ENCODE peak calls at places on chromosomes 11 and 22, in seven cellular contexts. One of them, this sample, is unnamed.

GRCh38 chr11:70203749-70204465 is 811 bp downstream of the FADD start:
- DNase-seq in NCI-H1105: no peak
- DNase-seq in astrocyte of the spinal cord: peak
- DNase-seq in neural crest cell: peak
- DNase-seq in Peyer's patch: peak
- DNase-seq in caudate nucleus: no peak
- DNase-seq in HuH-7.5: no peak
- DNase-seq in this sample: no peak

GRCh38 chr11:46114961-46115360 is 6.3 kb downstream of the PHF21A start:
- DNase-seq in NCI-H1105: no peak
- DNase-seq in astrocyte of the spinal cord: no peak
- DNase-seq in neural crest cell: no peak
- DNase-seq in Peyer's patch: no peak
- DNase-seq in caudate nucleus: no peak
- DNase-seq in HuH-7.5: no peak
- DNase-seq in this sample: no peak

GRCh38 chr11:73192272-73192671 is 25.8 kb upstream of the P2RY2 start:
- DNase-seq in NCI-H1105: no peak
- DNase-seq in astrocyte of the spinal cord: no peak
- DNase-seq in neural crest cell: no peak
- DNase-seq in Peyer's patch: peak
- DNase-seq in caudate nucleus: no peak
- DNase-seq in HuH-7.5: no peak
- DNase-seq in this sample: peak

GRCh38 chr22:36528336-36528735 is 630 bp downstream of the EIF3D start:
- DNase-seq in NCI-H1105: no peak
- DNase-seq in astrocyte of the spinal cord: peak
- DNase-seq in neural crest cell: no peak
- DNase-seq in Peyer's patch: no peak
- DNase-seq in caudate nucleus: no peak
- DNase-seq in HuH-7.5: no peak
- DNase-seq in this sample: no peak

GRCh38 chr11:65366340-65366773 is 11.8 kb downstream of the TIGD3 start:
- DNase-seq in NCI-H1105: peak
- DNase-seq in astrocyte of the spinal cord: peak
- DNase-seq in neural crest cell: no peak
- DNase-seq in Peyer's patch: no peak
- DNase-seq in caudate nucleus: no peak
- DNase-seq in HuH-7.5: peak
- DNase-seq in this sample: no peak

GRCh38 chr11:71302534-71302909 is 50.1 kb upstream of the SHANK2 start:
- DNase-seq in NCI-H1105: no peak
- DNase-seq in astrocyte of the spinal cord: no peak
- DNase-seq in neural crest cell: no peak
- DNase-seq in Peyer's patch: no peak
- DNase-seq in caudate nucleus: no peak
- DNase-seq in HuH-7.5: no peak
- DNase-seq in this sample: no peak

GRCh38 chr22:35454416-35455054 is 54.6 kb downstream of the MCM5 start:
- DNase-seq in NCI-H1105: no peak
- DNase-seq in astrocyte of the spinal cord: no peak
- DNase-seq in neural crest cell: no peak
- DNase-seq in Peyer's patch: no peak
- DNase-seq in caudate nucleus: no peak
- DNase-seq in HuH-7.5: no peak
- DNase-seq in this sample: no peak

GRCh38 chr22:39954584-39955055 is 5.6 kb upstream of the TMA7B start:
- DNase-seq in NCI-H1105: no peak
- DNase-seq in astrocyte of the spinal cord: peak
- DNase-seq in neural crest cell: no peak
- DNase-seq in Peyer's patch: no peak
- DNase-seq in caudate nucleus: no peak
- DNase-seq in HuH-7.5: no peak
- DNase-seq in this sample: no peak

GRCh38 chr22:27192135-27192900 is 534.9 kb downstream of the MIAT start:
- DNase-seq in NCI-H1105: no peak
- DNase-seq in astrocyte of the spinal cord: no peak
- DNase-seq in neural crest cell: no peak
- DNase-seq in Peyer's patch: no peak
- DNase-seq in caudate nucleus: no peak
- DNase-seq in HuH-7.5: no peak
- DNase-seq in this sample: no peak

GRCh38 chr11:7639643-7640025 is 33.7 kb downstream of the CYB5R2 start:
- DNase-seq in NCI-H1105: no peak
- DNase-seq in astrocyte of the spinal cord: no peak
- DNase-seq in neural crest cell: no peak
- DNase-seq in Peyer's patch: peak
- DNase-seq in caudate nucleus: no peak
- DNase-seq in HuH-7.5: no peak
- DNase-seq in this sample: peak

GRCh38 chr22:38403806-38404205 is 51.2 kb downstream of the KCNJ4 start:
- DNase-seq in NCI-H1105: no peak
- DNase-seq in astrocyte of the spinal cord: no peak
- DNase-seq in neural crest cell: no peak
- DNase-seq in Peyer's patch: no peak
- DNase-seq in caudate nucleus: no peak
- DNase-seq in HuH-7.5: peak
- DNase-seq in this sample: peak

GRCh38 chr11:6319001-6319878 is 1.1 kb downstream of the CAVIN3 start:
- DNase-seq in NCI-H1105: no peak
- DNase-seq in astrocyte of the spinal cord: peak
- DNase-seq in neural crest cell: peak
- DNase-seq in Peyer's patch: peak
- DNase-seq in caudate nucleus: no peak
- DNase-seq in HuH-7.5: no peak
- DNase-seq in this sample: peak

GRCh38 chr11:79026803-79027445 is 413.9 kb downstream of the TENM4 start:
- DNase-seq in NCI-H1105: no peak
- DNase-seq in astrocyte of the spinal cord: peak
- DNase-seq in neural crest cell: no peak
- DNase-seq in Peyer's patch: no peak
- DNase-seq in caudate nucleus: no peak
- DNase-seq in HuH-7.5: no peak
- DNase-seq in this sample: no peak

GRCh38 chr22:40002935-40003715 is 8.4 kb downstream of the FAM83F start:
- DNase-seq in NCI-H1105: no peak
- DNase-seq in astrocyte of the spinal cord: no peak
- DNase-seq in neural crest cell: no peak
- DNase-seq in Peyer's patch: peak
- DNase-seq in caudate nucleus: no peak
- DNase-seq in HuH-7.5: no peak
- DNase-seq in this sample: no peak

GRCh38 chr11:45045692-45046471 is 95.2 kb upstream of the TP53I11 start:
- DNase-seq in NCI-H1105: no peak
- DNase-seq in astrocyte of the spinal cord: peak
- DNase-seq in neural crest cell: no peak
- DNase-seq in Peyer's patch: no peak
- DNase-seq in caudate nucleus: no peak
- DNase-seq in HuH-7.5: no peak
- DNase-seq in this sample: peak

GRCh38 chr11:36890280-36890679 is 292.2 kb upstream of the RAG2 start:
- DNase-seq in NCI-H1105: no peak
- DNase-seq in astrocyte of the spinal cord: no peak
- DNase-seq in neural crest cell: no peak
- DNase-seq in Peyer's patch: no peak
- DNase-seq in caudate nucleus: no peak
- DNase-seq in HuH-7.5: no peak
- DNase-seq in this sample: no peak

GRCh38 chr11:3130269-3131071 is 34.6 kb downstream of the OSBPL5 start:
- DNase-seq in NCI-H1105: peak
- DNase-seq in astrocyte of the spinal cord: no peak
- DNase-seq in neural crest cell: no peak
- DNase-seq in Peyer's patch: peak
- DNase-seq in caudate nucleus: no peak
- DNase-seq in HuH-7.5: no peak
- DNase-seq in this sample: peak

GRCh38 chr11:10612217-10612862 is 43.9 kb upstream of the LYVE1 start:
- DNase-seq in NCI-H1105: no peak
- DNase-seq in astrocyte of the spinal cord: no peak
- DNase-seq in neural crest cell: no peak
- DNase-seq in Peyer's patch: no peak
- DNase-seq in caudate nucleus: no peak
- DNase-seq in HuH-7.5: no peak
- DNase-seq in this sample: no peak

GRCh38 chr22:44329179-44329796 is 16.5 kb upstream of the SHISAL1 start:
- DNase-seq in NCI-H1105: no peak
- DNase-seq in astrocyte of the spinal cord: no peak
- DNase-seq in neural crest cell: no peak
- DNase-seq in Peyer's patch: no peak
- DNase-seq in caudate nucleus: no peak
- DNase-seq in HuH-7.5: no peak
- DNase-seq in this sample: no peak

GRCh38 chr11:47330002-47330911 is 22.2 kb downstream of the MYBPC3 start:
- DNase-seq in NCI-H1105: no peak
- DNase-seq in astrocyte of the spinal cord: peak
- DNase-seq in neural crest cell: no peak
- DNase-seq in Peyer's patch: no peak
- DNase-seq in caudate nucleus: no peak
- DNase-seq in HuH-7.5: no peak
- DNase-seq in this sample: no peak

GRCh38 chr22:20777420-20778177 is 3.7 kb downstream of the SERPIND1 start:
- DNase-seq in NCI-H1105: peak
- DNase-seq in astrocyte of the spinal cord: peak
- DNase-seq in neural crest cell: no peak
- DNase-seq in Peyer's patch: no peak
- DNase-seq in caudate nucleus: no peak
- DNase-seq in HuH-7.5: peak
- DNase-seq in this sample: peak

GRCh38 chr22:20725987-20726558 is 47.8 kb upstream of the SERPIND1 start:
- DNase-seq in NCI-H1105: no peak
- DNase-seq in astrocyte of the spinal cord: no peak
- DNase-seq in neural crest cell: no peak
- DNase-seq in Peyer's patch: no peak
- DNase-seq in caudate nucleus: no peak
- DNase-seq in HuH-7.5: no peak
- DNase-seq in this sample: no peak

GRCh38 chr11:73274722-73275380 is 2.7 kb downstream of the P2RY6 start:
- DNase-seq in NCI-H1105: no peak
- DNase-seq in astrocyte of the spinal cord: no peak
- DNase-seq in neural crest cell: no peak
- DNase-seq in Peyer's patch: peak
- DNase-seq in caudate nucleus: no peak
- DNase-seq in HuH-7.5: no peak
- DNase-seq in this sample: no peak

GRCh38 chr11:66555416-66555815 is 8.7 kb downstream of the ACTN3 start:
- DNase-seq in NCI-H1105: no peak
- DNase-seq in astrocyte of the spinal cord: no peak
- DNase-seq in neural crest cell: no peak
- DNase-seq in Peyer's patch: no peak
- DNase-seq in caudate nucleus: no peak
- DNase-seq in HuH-7.5: peak
- DNase-seq in this sample: no peak

GRCh38 chr11:65125197-65126056 is 3.3 kb downstream of the MRPL49 start:
- DNase-seq in NCI-H1105: no peak
- DNase-seq in astrocyte of the spinal cord: no peak
- DNase-seq in neural crest cell: no peak
- DNase-seq in Peyer's patch: no peak
- DNase-seq in caudate nucleus: no peak
- DNase-seq in HuH-7.5: no peak
- DNase-seq in this sample: no peak

GRCh38 chr11:134742956-134743808 is 331.1 kb upstream of the B3GAT1 start:
- DNase-seq in NCI-H1105: no peak
- DNase-seq in astrocyte of the spinal cord: no peak
- DNase-seq in neural crest cell: no peak
- DNase-seq in Peyer's patch: no peak
- DNase-seq in caudate nucleus: no peak
- DNase-seq in HuH-7.5: no peak
- DNase-seq in this sample: peak

GRCh38 chr11:72984448-72985077 is 157.6 kb downstream of the FCHSD2 start:
- DNase-seq in NCI-H1105: no peak
- DNase-seq in astrocyte of the spinal cord: no peak
- DNase-seq in neural crest cell: no peak
- DNase-seq in Peyer's patch: no peak
- DNase-seq in caudate nucleus: no peak
- DNase-seq in HuH-7.5: no peak
- DNase-seq in this sample: no peak

GRCh38 chr22:40279017-40279416 is 67.3 kb upstream of the ADSL start:
- DNase-seq in NCI-H1105: no peak
- DNase-seq in astrocyte of the spinal cord: no peak
- DNase-seq in neural crest cell: no peak
- DNase-seq in Peyer's patch: no peak
- DNase-seq in caudate nucleus: no peak
- DNase-seq in HuH-7.5: no peak
- DNase-seq in this sample: no peak

GRCh38 chr11:63595296-63595695 is 18.9 kb downstream of the PLAAT3 start:
- DNase-seq in NCI-H1105: no peak
- DNase-seq in astrocyte of the spinal cord: no peak
- DNase-seq in neural crest cell: no peak
- DNase-seq in Peyer's patch: no peak
- DNase-seq in caudate nucleus: no peak
- DNase-seq in HuH-7.5: no peak
- DNase-seq in this sample: no peak

GRCh38 chr11:72174299-72175070 is 17.5 kb upstream of the FOLR1 start:
- DNase-seq in NCI-H1105: no peak
- DNase-seq in astrocyte of the spinal cord: no peak
- DNase-seq in neural crest cell: no peak
- DNase-seq in Peyer's patch: peak
- DNase-seq in caudate nucleus: no peak
- DNase-seq in HuH-7.5: no peak
- DNase-seq in this sample: no peak